ENCODE peak calls at places on chromosomes 12 and 14, in five cellular contexts. One of them, this sample, is unnamed. For H3K4me1 and H3K9me3, the result is how much of the 10 kb centered on the place peaks cover.

GRCh38 chr12:89085421-89085820 is 266.9 kb downstream of the DUSP6 start:
- DNase-seq in fibroblast of lung: no peak
- DNase-seq in prostate gland: no peak
- DNase-seq in heart left ventricle: peak
- DNase-seq in astrocyte: no peak
- DNase-seq in this sample: no peak

GRCh38 chr12:106682594-106683234 is 91.8 kb upstream of the RIC8B start:
- DNase-seq in fibroblast of lung: peak
- DNase-seq in prostate gland: no peak
- DNase-seq in heart left ventricle: no peak
- DNase-seq in astrocyte: peak
- DNase-seq in this sample: peak

GRCh38 chr12:56202366-56202765 is 13.1 kb upstream of the SMARCC2 start:
- DNase-seq in fibroblast of lung: no peak
- DNase-seq in prostate gland: no peak
- DNase-seq in heart left ventricle: no peak
- DNase-seq in astrocyte: no peak
- DNase-seq in this sample: no peak

GRCh38 chr14:96204151-96205058 is at the start of gene BDKRB2:
- DNase-seq in fibroblast of lung: peak
- DNase-seq in prostate gland: peak
- DNase-seq in heart left ventricle: peak
- DNase-seq in astrocyte: peak
- DNase-seq in this sample: peak

GRCh38 chr14:96575233-96575632 is 73.1 kb downstream of the PAPOLA start:
- DNase-seq in fibroblast of lung: no peak
- DNase-seq in prostate gland: no peak
- DNase-seq in heart left ventricle: no peak
- DNase-seq in astrocyte: no peak
- DNase-seq in this sample: no peak

GRCh38 chr12:13566286-13566685 is 369.8 kb downstream of the EMP1 start:
- DNase-seq in fibroblast of lung: no peak
- DNase-seq in prostate gland: no peak
- DNase-seq in heart left ventricle: no peak
- DNase-seq in astrocyte: no peak
- DNase-seq in this sample: no peak

GRCh38 chr14:20934148-20934762 is 21.0 kb upstream of the RNASE2 start:
- DNase-seq in fibroblast of lung: peak
- DNase-seq in prostate gland: no peak
- DNase-seq in heart left ventricle: peak
- DNase-seq in astrocyte: no peak
- DNase-seq in this sample: no peak

GRCh38 chr14:62143235-62143634 is 381.0 kb downstream of the SNAPC1 start:
- DNase-seq in fibroblast of lung: peak
- DNase-seq in prostate gland: no peak
- DNase-seq in heart left ventricle: no peak
- DNase-seq in astrocyte: peak
- DNase-seq in this sample: no peak

GRCh38 chr12:2284321-2284813 is 231.6 kb downstream of the CACNA1C start:
- DNase-seq in fibroblast of lung: peak
- DNase-seq in prostate gland: no peak
- DNase-seq in heart left ventricle: no peak
- DNase-seq in astrocyte: peak
- DNase-seq in this sample: no peak

GRCh38 chr12:27190761-27191160 is 53.3 kb upstream of the STK38L start:
- DNase-seq in fibroblast of lung: peak
- DNase-seq in prostate gland: no peak
- DNase-seq in heart left ventricle: no peak
- DNase-seq in astrocyte: peak
- DNase-seq in this sample: no peak

GRCh38 chr14:76926521-76927251 is 100.5 kb downstream of the LRRC74A start:
- DNase-seq in fibroblast of lung: peak
- DNase-seq in prostate gland: no peak
- DNase-seq in heart left ventricle: peak
- DNase-seq in astrocyte: no peak
- DNase-seq in this sample: no peak
- H3K4me1 ChIP-seq in fibroblast of lung: under half
- H3K4me1 ChIP-seq in prostate gland: under half
- H3K4me1 ChIP-seq in heart left ventricle: under half
- H3K4me1 ChIP-seq in astrocyte: under half
- H3K4me1 ChIP-seq in this sample: under half

GRCh38 chr12:34217660-34218059 is 195.4 kb downstream of the ALG10 start:
- DNase-seq in fibroblast of lung: no peak
- DNase-seq in prostate gland: no peak
- DNase-seq in heart left ventricle: no peak
- DNase-seq in astrocyte: no peak
- DNase-seq in this sample: no peak

GRCh38 chr12:34215893-34216285 is 193.6 kb downstream of the ALG10 start:
- DNase-seq in fibroblast of lung: no peak
- DNase-seq in prostate gland: no peak
- DNase-seq in heart left ventricle: no peak
- DNase-seq in astrocyte: no peak
- DNase-seq in this sample: no peak

GRCh38 chr12:34212651-34213050 is 190.4 kb downstream of the ALG10 start:
- DNase-seq in fibroblast of lung: no peak
- DNase-seq in prostate gland: no peak
- DNase-seq in heart left ventricle: no peak
- DNase-seq in astrocyte: no peak
- DNase-seq in this sample: no peak

GRCh38 chr12:34214011-34214410 is 191.7 kb downstream of the ALG10 start:
- DNase-seq in fibroblast of lung: no peak
- DNase-seq in prostate gland: no peak
- DNase-seq in heart left ventricle: no peak
- DNase-seq in astrocyte: no peak
- DNase-seq in this sample: no peak

GRCh38 chr12:34215213-34215892 is 193.1 kb downstream of the ALG10 start:
- DNase-seq in fibroblast of lung: no peak
- DNase-seq in prostate gland: no peak
- DNase-seq in heart left ventricle: no peak
- DNase-seq in astrocyte: no peak
- DNase-seq in this sample: no peak
- H3K9me3 ChIP-seq in fibroblast of lung: under half
- H3K9me3 ChIP-seq in prostate gland: under half
- H3K9me3 ChIP-seq in heart left ventricle: under half
- H3K9me3 ChIP-seq in astrocyte: under half
- H3K9me3 ChIP-seq in this sample: under half

GRCh38 chr12:111761099-111761498 is 5.6 kb upstream of the ALDH2 start:
- DNase-seq in fibroblast of lung: no peak
- DNase-seq in prostate gland: no peak
- DNase-seq in heart left ventricle: no peak
- DNase-seq in astrocyte: no peak
- DNase-seq in this sample: no peak
- H3K4me1 ChIP-seq in fibroblast of lung: under half
- H3K4me1 ChIP-seq in prostate gland: under half
- H3K4me1 ChIP-seq in heart left ventricle: under half
- H3K4me1 ChIP-seq in astrocyte: under half
- H3K4me1 ChIP-seq in this sample: under half

DNA sequence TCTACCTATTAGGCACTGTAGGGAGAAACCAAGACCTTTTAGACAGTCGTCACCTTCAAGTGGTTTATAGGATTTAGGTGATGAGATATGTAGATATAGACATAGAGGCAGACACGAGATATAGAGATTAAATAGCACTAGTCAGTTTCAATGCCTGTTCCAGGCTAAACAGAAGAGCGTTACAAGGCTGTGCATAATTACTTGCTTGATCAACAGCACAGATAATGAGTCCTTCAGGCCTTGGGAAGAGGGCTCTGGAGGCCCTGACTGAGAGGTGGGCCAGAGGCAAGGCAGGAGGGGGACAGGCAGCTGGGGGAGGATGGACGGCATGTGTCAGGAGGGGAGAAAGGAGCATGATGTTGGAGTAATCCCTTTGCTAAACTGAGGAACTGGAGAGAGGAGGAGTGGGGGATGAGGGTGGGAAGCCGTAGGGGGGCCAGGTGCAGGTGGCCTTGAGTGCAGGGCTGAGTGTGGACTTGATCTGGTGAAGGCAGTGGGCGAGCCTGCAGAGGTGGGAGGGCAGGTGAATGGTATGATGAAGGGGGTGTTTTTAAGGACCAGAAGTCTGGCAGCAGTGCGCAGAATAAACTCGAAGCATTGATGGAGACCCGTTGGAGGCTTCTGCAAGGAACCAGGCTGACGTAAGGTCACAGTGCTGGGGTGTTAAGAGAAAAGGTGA is 43.9 kb upstream of the ATP23 start:
- DNase-seq in fibroblast of lung: no peak
- DNase-seq in prostate gland: no peak
- DNase-seq in heart left ventricle: no peak
- DNase-seq in astrocyte: no peak
- DNase-seq in this sample: no peak
- H3K9me3 ChIP-seq in fibroblast of lung: under half
- H3K9me3 ChIP-seq in prostate gland: under half
- H3K9me3 ChIP-seq in heart left ventricle: under half
- H3K9me3 ChIP-seq in astrocyte: under half
- H3K9me3 ChIP-seq in this sample: under half

DNA sequence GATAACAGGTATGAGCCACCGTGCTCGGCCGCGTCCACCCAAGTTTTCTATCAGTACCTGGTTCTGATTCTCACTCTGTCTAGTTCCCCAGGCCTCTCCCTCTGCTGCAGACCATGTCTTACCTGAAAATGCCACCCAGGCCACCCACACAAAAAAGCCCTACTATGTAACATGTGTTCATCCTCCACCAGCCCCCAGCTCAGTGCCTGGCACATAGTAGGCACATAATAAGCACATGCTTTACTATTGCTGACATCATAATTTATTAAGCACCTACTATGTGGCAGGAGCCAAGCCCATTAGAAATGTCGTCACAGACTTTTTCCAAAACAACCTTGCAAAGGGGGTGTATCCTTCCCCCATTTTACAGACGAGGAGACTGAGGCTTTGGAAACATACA is 37.8 kb downstream of the CMKLR1 start:
- DNase-seq in fibroblast of lung: no peak
- DNase-seq in prostate gland: no peak
- DNase-seq in heart left ventricle: no peak
- DNase-seq in astrocyte: no peak
- DNase-seq in this sample: no peak
- H3K4me1 ChIP-seq in fibroblast of lung: under half
- H3K4me1 ChIP-seq in prostate gland: under half
- H3K4me1 ChIP-seq in heart left ventricle: half or more
- H3K4me1 ChIP-seq in astrocyte: under half
- H3K4me1 ChIP-seq in this sample: under half

GRCh38 chr12:7171854-7172253 is 17.6 kb upstream of the PEX5 start:
- DNase-seq in fibroblast of lung: no peak
- DNase-seq in prostate gland: no peak
- DNase-seq in heart left ventricle: no peak
- DNase-seq in astrocyte: no peak
- DNase-seq in this sample: no peak

GRCh38 chr12:7175493-7175892 is 14.0 kb upstream of the PEX5 start:
- DNase-seq in fibroblast of lung: peak
- DNase-seq in prostate gland: no peak
- DNase-seq in heart left ventricle: no peak
- DNase-seq in astrocyte: no peak
- DNase-seq in this sample: no peak

GRCh38 chr12:7169951-7170350 is 19.5 kb upstream of the PEX5 start:
- DNase-seq in fibroblast of lung: no peak
- DNase-seq in prostate gland: no peak
- DNase-seq in heart left ventricle: no peak
- DNase-seq in astrocyte: no peak
- DNase-seq in this sample: no peak
- H3K9me3 ChIP-seq in fibroblast of lung: under half
- H3K9me3 ChIP-seq in prostate gland: under half
- H3K9me3 ChIP-seq in heart left ventricle: under half
- H3K9me3 ChIP-seq in astrocyte: under half
- H3K9me3 ChIP-seq in this sample: under half